ENCODE peak calls at places on chromosomes 5 and 9, in nine cellular contexts. W is CD8-positive, alpha-beta T cell; U is BE2C; Y is tibial nerve; A is GM23338; X is heart right ventricle; E is kidney; L is stomach; J is left ventricle myocardium inferior. Q is an unnamed sample.

GRCh38 chr9:134481762-134482161 is 155.5 kb downstream of the RXRA start:
- DNase-seq in Y (no peak), A (no peak), X (no peak), W (no peak), U (no peak), J (no peak), E (peak; percentile 53), L (no peak), Q (no peak)

GRCh38 chr9:17065062-17065461 is 69.8 kb upstream of the CNTLN start:
- DNase-seq in U (peak; percentile 93), A (no peak), Y (no peak), J (no peak), X (no peak), E (peak; percentile 29), L (no peak), W (no peak), Q (no peak)

GRCh38 chr5:142304013-142304701 is 20.7 kb downstream of the SPRY4 start:
- DNase-seq in E (no peak), L (no peak), W (no peak), J (peak; percentile 55), X (peak; percentile 37), U (no peak), A (no peak), Y (no peak), Q (peak; percentile 86)

GRCh38 chr9:119959846-119960545 is 590.8 kb upstream of the BRINP1 start:
- DNase-seq in L (no peak), W (no peak), A (no peak), U (no peak), E (no peak), J (no peak), X (peak; percentile 14), Y (no peak), Q (no peak)

GRCh38 chr5:34597034-34597433 is 59.1 kb upstream of the RAI14 start:
- DNase-seq in Y (no peak), A (no peak), W (no peak), J (no peak), E (no peak), U (no peak), X (no peak), L (no peak), Q (no peak)

GRCh38 chr5:92885950-92886349 is 695.1 kb downstream of the NR2F1-AS1 start:
- DNase-seq in U (peak; percentile 14), E (no peak), X (no peak), J (no peak), L (no peak), W (no peak), A (peak; percentile 69), Y (no peak), Q (no peak)

GRCh38 chr9:112640311-112640710 is 77.6 kb downstream of the INIP start:
- DNase-seq in X (no peak), A (no peak), U (no peak), Y (no peak), W (no peak), J (no peak), E (no peak), L (no peak), Q (no peak)

GRCh38 chr9:38234479-38234878 is 158.0 kb upstream of the ALDH1B1 start:
- DNase-seq in E (no peak), A (no peak), L (no peak), U (no peak), Y (no peak), W (peak; percentile 34), X (no peak), J (no peak), Q (no peak)

GRCh38 chr9:33860200-33860871 is 43.4 kb downstream of the UBE2R2 start:
- DNase-seq in A (peak; percentile 44), E (no peak), X (no peak), Y (no peak), W (no peak), U (no peak), L (no peak), J (no peak), Q (no peak)
- TF ChIP-seq CTCF in A (peak; percentile 21), E (no peak), X (no peak), Y (no peak), W (no peak), U (peak; percentile 45), L (no peak), J (peak; percentile 10), Q (no peak)

GRCh38 chr9:99146574-99146973 is 41.7 kb downstream of the TGFBR1 start:
- DNase-seq in L (no peak), J (no peak), U (no peak), E (no peak), X (no peak), A (no peak), Y (no peak), W (no peak), Q (no peak)
- H3K36me3 ChIP-seq in L (peaks cover 87% of the 10 kb centered on the region), J (peaks cover 74% of the 10 kb centered on the region), U (peaks cover 9% of the 10 kb centered on the region), E (peaks cover 61% of the 10 kb centered on the region), X (peaks cover 2% of the 10 kb centered on the region), A (peaks cover 23% of the 10 kb centered on the region), Y (no peaks in the 10 kb centered on the region), W (peaks cover 41% of the 10 kb centered on the region), Q (peaks cover 60% of the 10 kb centered on the region)

GRCh38 chr5:61329729-61330128 is 2.3 kb upstream of the ZSWIM6 start:
- DNase-seq in Y (no peak), A (peak; percentile 28), W (no peak), L (no peak), U (no peak), J (no peak), X (no peak), E (no peak), Q (no peak)
- H3K4me3 ChIP-seq in Y (peak overlapping the region; percentile 98), A (peak overlapping the region; percentile 68), W (no peak overlapping the region), L (peak overlapping the region; percentile 95), U (peak overlapping the region; percentile 90), J (peak overlapping the region; percentile 98), X (peak overlapping the region; percentile 84), E (peak overlapping the region; percentile 12), Q (peak overlapping the region; percentile 81)

GRCh38 chr5:100790170-100790665 is 112.9 kb downstream of the ST8SIA4 start:
- DNase-seq in A (peak; percentile 60), U (peak; percentile 28), X (no peak), Y (no peak), J (no peak), L (no peak), E (no peak), W (no peak), Q (no peak)
- TF ChIP-seq CTCF in A (peak; percentile 35), U (peak; percentile 35), X (no peak), Y (no peak), J (peak; percentile 24), L (no peak), E (peak; percentile 8), W (no peak), Q (no peak)

GRCh38 chr5:177296581-177296980 is 6.9 kb downstream of the RAB24 start:
- DNase-seq in E (no peak), U (no peak), X (no peak), Y (no peak), W (no peak), J (no peak), A (no peak), L (no peak), Q (no peak)

GRCh38 chr5:177291735-177292134 is 11.8 kb downstream of the RAB24 start:
- DNase-seq in A (no peak), X (no peak), J (no peak), U (no peak), E (no peak), Y (no peak), W (no peak), L (no peak), Q (no peak)

GRCh38 chr5:177295929-177296328 is 7.6 kb downstream of the RAB24 start:
- DNase-seq in E (peak; percentile 67), U (no peak), L (no peak), A (no peak), J (no peak), W (no peak), Y (no peak), X (no peak), Q (no peak)

GRCh38 chr5:177293819-177294581 is 9.5 kb downstream of the RAB24 start:
- DNase-seq in Y (no peak), W (no peak), A (no peak), L (no peak), U (no peak), E (no peak), J (no peak), X (no peak), Q (no peak)

GRCh38 chr5:177294632-177295031 is 8.9 kb downstream of the RAB24 start:
- DNase-seq in Y (no peak), J (no peak), A (no peak), E (no peak), U (no peak), X (no peak), L (no peak), W (no peak), Q (no peak)
- H3K36me3 ChIP-seq in Y (no peaks in the 10 kb centered on the region), J (peaks cover 68% of the 10 kb centered on the region), A (peaks cover 55% of the 10 kb centered on the region), E (peaks cover 56% of the 10 kb centered on the region), U (peaks cover 62% of the 10 kb centered on the region), X (peaks cover 6% of the 10 kb centered on the region), L (peaks cover 74% of the 10 kb centered on the region), W (peaks cover 32% of the 10 kb centered on the region), Q (peaks cover 60% of the 10 kb centered on the region)

DNA sequence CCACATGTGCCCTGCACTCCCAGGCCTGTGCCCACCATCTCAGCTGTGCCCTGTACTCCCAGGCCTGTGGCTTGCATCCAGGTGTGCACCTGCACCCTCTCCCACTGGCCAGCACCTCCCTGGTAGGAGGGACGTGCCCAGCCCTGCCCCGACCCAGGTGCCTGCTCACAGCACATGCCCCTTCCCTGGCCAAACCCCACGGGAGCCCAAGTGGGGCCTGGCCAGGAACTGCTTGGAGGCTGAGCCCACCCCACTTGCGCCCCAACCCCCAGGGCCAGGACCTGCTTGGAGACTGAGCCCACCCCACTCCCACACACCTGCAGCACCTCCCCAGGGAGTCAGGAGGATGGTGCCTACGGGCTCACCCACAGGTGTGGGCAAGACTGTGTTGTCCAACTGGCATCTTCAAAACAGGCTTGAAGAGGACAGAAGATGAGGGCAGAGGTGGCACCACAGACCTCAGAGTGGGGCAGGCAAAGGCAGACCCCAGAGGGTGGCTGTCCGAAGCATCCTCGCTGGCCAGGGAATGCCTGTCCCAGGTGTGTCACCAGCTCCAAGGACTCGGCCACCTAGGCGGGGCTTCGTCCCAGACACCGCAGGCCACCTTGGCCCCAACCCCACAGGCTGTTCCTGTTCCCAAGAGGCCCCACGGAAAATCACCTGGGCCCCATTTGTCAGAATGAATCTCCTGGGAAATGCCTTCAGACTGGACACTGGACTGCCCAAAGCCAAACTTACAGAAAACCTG is 10.8 kb downstream of the ZDHHC11B start:
- DNase-seq in J (no peak), E (peak; percentile 85), U (no peak), X (no peak), L (no peak), A (no peak), W (peak; percentile 47), Y (no peak), Q (peak; percentile 61)
- H3K4me3 ChIP-seq in J (no peak overlapping the region), E (no peak overlapping the region), U (no peak overlapping the region), X (no peak overlapping the region), L (no peak overlapping the region), A (no peak overlapping the region), W (no peak overlapping the region), Y (no peak overlapping the region), Q (no peak overlapping the region)

GRCh38 chr9:136502940-136503550 is 20.2 kb upstream of the SEC16A start:
- DNase-seq in J (no peak), L (no peak), A (no peak), X (no peak), U (no peak), W (no peak), Y (no peak), E (no peak), Q (no peak)
- TF ChIP-seq CTCF in J (no peak), L (no peak), A (no peak), X (no peak), U (peak; percentile 35), W (no peak), Y (no peak), E (no peak), Q (no peak)